ENCODE peak calls at places on chromosome 5, in seven cellular contexts. J is stimulated activated CD8-positive, alpha-beta memory T cell treated with anti-CD3 and anti-CD28 coated beads, Interleukin-2, amount 100 ng/mL, for 48 hours; O is AG10803; C is AG20443; A is CD4-positive, CD25-positive, alpha-beta regulatory T cell; T is stomach; V is fibroblast of lung. I is an unnamed sample.

GRCh38 chr5:176619203-176619568 is 9.2 kb upstream of the GPRIN1 start:
- DNase-seq in J (peak), O (peak), C (peak), A (peak), T (peak), V (peak), I (peak)

GRCh38 chr5:36570268-36570667 is 36.1 kb upstream of the SLC1A3 start:
- DNase-seq in J (no peak), O (peak), C (no peak), A (no peak), T (no peak), V (peak), I (peak)

GRCh38 chr5:133425183-133425582 is 187.2 kb downstream of the FSTL4 start:
- DNase-seq in J (no peak), O (no peak), C (no peak), A (no peak), T (no peak), V (no peak), I (no peak)

GRCh38 chr5:527646-528591 is 3.7 kb upstream of the SLC9A3 start:
- DNase-seq in J (no peak), O (no peak), C (no peak), A (no peak), T (no peak), V (no peak), I (no peak)

GRCh38 chr5:111545031-111545430 is 32.7 kb upstream of the STARD4 start:
- DNase-seq in J (no peak), O (no peak), C (no peak), A (no peak), T (no peak), V (no peak), I (no peak)

GRCh38 chr5:128534729-128535128 is 3.3 kb downstream of the FBN2 start:
- DNase-seq in J (no peak), O (no peak), C (no peak), A (no peak), T (no peak), V (peak), I (peak)

GRCh38 chr5:1808466-1808865 is 7.3 kb downstream of the NDUFS6 start:
- DNase-seq in J (no peak), O (peak), C (no peak), A (no peak), T (no peak), V (peak), I (peak)

GRCh38 chr5:141641634-141642278 is 5.0 kb downstream of the RELL2 start:
- DNase-seq in J (no peak), O (peak), C (peak), A (no peak), T (no peak), V (peak), I (peak)

GRCh38 chr5:175814676-175815075 is 56.7 kb upstream of the CPLX2 start:
- DNase-seq in J (no peak), O (peak), C (peak), A (no peak), T (no peak), V (peak), I (no peak)

GRCh38 chr5:56815657-56816545 is 552 bp downstream of the MAP3K1 start:
- DNase-seq in J (peak), O (peak), C (no peak), A (peak), T (peak), V (peak), I (no peak)

GRCh38 chr5:61299254-61299653 is 32.8 kb upstream of the ZSWIM6 start:
- DNase-seq in J (no peak), O (peak), C (no peak), A (no peak), T (no peak), V (peak), I (no peak)

GRCh38 chr5:122137702-122138101 is 8.4 kb downstream of the ZNF474 start:
- DNase-seq in J (no peak), O (no peak), C (no peak), A (no peak), T (no peak), V (no peak), I (no peak)

GRCh38 chr5:159377653-159378052 is 47.4 kb upstream of the IL12B start:
- DNase-seq in J (no peak), O (no peak), C (no peak), A (no peak), T (no peak), V (no peak), I (no peak)

GRCh38 chr5:134143431-134143830 is 28.9 kb downstream of the TCF7 start:
- DNase-seq in J (no peak), O (no peak), C (no peak), A (no peak), T (peak), V (no peak), I (no peak)

GRCh38 chr5:171681667-171682066 is 104.0 kb upstream of the SMIM23 start:
- DNase-seq in J (no peak), O (no peak), C (peak), A (no peak), T (no peak), V (peak), I (peak)

GRCh38 chr5:113660848-113661247 is 147.4 kb downstream of the YTHDC2 start:
- DNase-seq in J (no peak), O (no peak), C (no peak), A (no peak), T (no peak), V (no peak), I (no peak)

GRCh38 chr5:11560915-11561697 is 343.1 kb downstream of the CTNND2 start:
- DNase-seq in J (no peak), O (no peak), C (no peak), A (no peak), T (no peak), V (peak), I (no peak)

GRCh38 chr5:33641722-33642505 is 201.1 kb downstream of the TARS1 start:
- DNase-seq in J (no peak), O (peak), C (no peak), A (no peak), T (no peak), V (peak), I (peak)

GRCh38 chr5:8615142-8615858 is 746.4 kb downstream of the MTRR start:
- DNase-seq in J (no peak), O (no peak), C (no peak), A (no peak), T (no peak), V (no peak), I (no peak)

GRCh38 chr5:135881244-135881643 is 14.4 kb downstream of the IL9 start:
- DNase-seq in J (no peak), O (no peak), C (no peak), A (no peak), T (no peak), V (no peak), I (no peak)

GRCh38 chr5:31133488-31133887 is 60.0 kb upstream of the CDH6 start:
- DNase-seq in J (no peak), O (peak), C (no peak), A (no peak), T (no peak), V (peak), I (peak)

GRCh38 chr5:139828207-139828895 is 32.7 kb downstream of the PSD2 start:
- DNase-seq in J (no peak), O (no peak), C (no peak), A (no peak), T (no peak), V (no peak), I (no peak)

GRCh38 chr5:148687427-148687826 is 33.1 kb upstream of the HTR4 start:
- DNase-seq in J (no peak), O (no peak), C (no peak), A (no peak), T (no peak), V (peak), I (peak)

GRCh38 chr5:141708016-141708415 is 26.0 kb upstream of the ARAP3 start:
- DNase-seq in J (no peak), O (no peak), C (no peak), A (no peak), T (no peak), V (no peak), I (no peak)

GRCh38 chr5:133520062-133520461 is 92.3 kb downstream of the FSTL4 start:
- DNase-seq in J (no peak), O (no peak), C (no peak), A (no peak), T (no peak), V (no peak), I (no peak)

GRCh38 chr5:164235176-164235914 is 729.9 kb downstream of the MAT2B start:
- DNase-seq in J (no peak), O (peak), C (no peak), A (no peak), T (no peak), V (peak), I (no peak)

GRCh38 chr5:97044057-97044456 is 98.4 kb downstream of the LIX1 start:
- DNase-seq in J (no peak), O (no peak), C (peak), A (no peak), T (peak), V (no peak), I (peak)

GRCh38 chr5:143657814-143658395 is 154.1 kb upstream of the HMHB1 start:
- DNase-seq in J (no peak), O (peak), C (no peak), A (no peak), T (no peak), V (peak), I (peak)

GRCh38 chr5:91388362-91388761 is 5.2 kb upstream of the ARRDC3 start:
- DNase-seq in J (no peak), O (no peak), C (no peak), A (no peak), T (no peak), V (no peak), I (no peak)

GRCh38 chr5:86890375-86890774 is 272.6 kb downstream of the COX7C start:
- DNase-seq in J (no peak), O (no peak), C (no peak), A (no peak), T (no peak), V (no peak), I (no peak)

GRCh38 chr5:158429564-158429963 is 570.6 kb upstream of the CLINT1 start:
- DNase-seq in J (no peak), O (no peak), C (no peak), A (no peak), T (no peak), V (no peak), I (no peak)

GRCh38 chr5:95963650-95964410 is 2.2 kb upstream of the ELL2 start:
- DNase-seq in J (no peak), O (no peak), C (no peak), A (no peak), T (no peak), V (peak), I (peak)